ENCODE peak calls at places on chromosomes 5 and 9, in nine cellular contexts. M, A, K, O, S, Z, F, G and T are unnamed samples. For H3K4me1 and H3K36me3, the result is how much of the 10 kb centered on the place peaks cover.

GRCh38 chr5:160467555-160468418 is 46.1 kb downstream of the PTTG1 start:
- DNase-seq in F (peak), O (peak), M (peak), S (peak), K (peak), A (peak), Z (no peak), G (no peak), T (peak)

GRCh38 chr5:111379391-111379816 is 132.9 kb downstream of the STARD4 start:
- DNase-seq in S (no peak), K (no peak), Z (no peak), G (no peak), O (no peak), F (no peak), A (no peak), M (no peak), T (peak)

GRCh38 chr5:146903789-146904188 is 25.2 kb upstream of the PPP2R2B start:
- DNase-seq in S (no peak), A (no peak), F (no peak), Z (no peak), G (no peak), M (no peak), O (no peak), K (no peak), T (no peak)

GRCh38 chr9:134316444-134317160 is 9.7 kb upstream of the RXRA start:
- DNase-seq in K (no peak), G (no peak), A (no peak), Z (peak), F (peak), O (peak), M (no peak), S (no peak), T (peak)

GRCh38 chr5:163105456-163105855 is 331.9 kb upstream of the CCNG1 start:
- DNase-seq in A (no peak), F (no peak), G (no peak), O (no peak), S (no peak), M (no peak), K (no peak), Z (no peak), T (no peak)

GRCh38 chr9:69397384-69398214 is 72.6 kb downstream of the ENTREP1 start:
- DNase-seq in F (no peak), S (no peak), Z (no peak), M (no peak), A (no peak), O (no peak), K (no peak), G (peak), T (no peak)

GRCh38 chr5:172816887-172817418 is 17.1 kb upstream of the ERGIC1 start:
- DNase-seq in F (no peak), M (no peak), G (no peak), A (no peak), S (peak), Z (no peak), K (no peak), O (peak), T (peak)

GRCh38 chr5:90438100-90438499 is 28.5 kb upstream of the CETN3 start:
- DNase-seq in S (no peak), K (no peak), Z (no peak), M (no peak), G (no peak), F (no peak), O (no peak), A (no peak), T (no peak)

GRCh38 chr9:106868096-106868495 is 5.1 kb downstream of the ZNF462 start:
- DNase-seq in G (no peak), K (no peak), S (no peak), F (no peak), O (no peak), A (no peak), Z (no peak), M (no peak), T (no peak)

GRCh38 chr5:129096382-129096991 is 1.9 kb downstream of the ISOC1 start:
- DNase-seq in F (no peak), M (no peak), Z (no peak), O (no peak), S (peak), K (no peak), A (no peak), G (peak), T (no peak)

GRCh38 chr5:134177197-134178171 is 734 bp upstream of the SKP1 start:
- DNase-seq in O (peak), K (peak), Z (no peak), S (peak), M (peak), A (peak), F (no peak), G (peak), T (no peak)

GRCh38 chr9:100498592-100498991 is 25.6 kb downstream of the TMEFF1 start:
- DNase-seq in F (no peak), G (no peak), A (no peak), M (no peak), Z (no peak), S (peak), K (no peak), O (no peak), T (no peak)

GRCh38 chr9:134495881-134496412 is 145.7 kb upstream of the COL5A1 start:
- DNase-seq in F (no peak), A (no peak), G (no peak), Z (no peak), M (no peak), O (no peak), S (no peak), K (no peak), T (no peak)

GRCh38 chr5:116938488-116938887 is 363.9 kb upstream of the SEMA6A start:
- DNase-seq in M (no peak), G (peak), K (no peak), Z (no peak), A (no peak), F (no peak), O (no peak), S (peak), T (peak)

GRCh38 chr9:27671591-27671990 is 98.3 kb upstream of the C9orf72 start:
- DNase-seq in K (no peak), F (no peak), O (no peak), Z (no peak), A (no peak), S (no peak), G (no peak), M (no peak), T (no peak)

GRCh38 chr9:77960356-77961153 is 71.1 kb downstream of the GNAQ start:
- DNase-seq in A (no peak), O (no peak), F (no peak), K (no peak), G (peak), Z (no peak), M (no peak), S (no peak), T (no peak)

GRCh38 chr5:119470851-119471451 is 18.7 kb downstream of the HSD17B4 start:
- DNase-seq in F (no peak), M (no peak), Z (no peak), A (no peak), K (peak), O (no peak), G (peak), S (peak), T (peak)

GRCh38 chr5:119478781-119479180 is 26.5 kb downstream of the HSD17B4 start:
- DNase-seq in Z (no peak), S (no peak), F (no peak), O (no peak), K (no peak), A (no peak), M (no peak), G (peak), T (no peak)

GRCh38 chr5:119473241-119473640 is 20.9 kb downstream of the HSD17B4 start:
- DNase-seq in M (no peak), O (no peak), G (no peak), Z (no peak), F (no peak), S (no peak), K (no peak), A (no peak), T (no peak)

GRCh38 chr5:119476341-119476740 is 24.0 kb downstream of the HSD17B4 start:
- DNase-seq in M (no peak), F (no peak), A (no peak), G (no peak), Z (no peak), K (no peak), S (no peak), O (no peak), T (no peak)
- H3K4me1 ChIP-seq in M (under half), F (under half), A (under half), G (under half), Z (under half), K (under half), S (under half), O (under half), T (under half)

DNA sequence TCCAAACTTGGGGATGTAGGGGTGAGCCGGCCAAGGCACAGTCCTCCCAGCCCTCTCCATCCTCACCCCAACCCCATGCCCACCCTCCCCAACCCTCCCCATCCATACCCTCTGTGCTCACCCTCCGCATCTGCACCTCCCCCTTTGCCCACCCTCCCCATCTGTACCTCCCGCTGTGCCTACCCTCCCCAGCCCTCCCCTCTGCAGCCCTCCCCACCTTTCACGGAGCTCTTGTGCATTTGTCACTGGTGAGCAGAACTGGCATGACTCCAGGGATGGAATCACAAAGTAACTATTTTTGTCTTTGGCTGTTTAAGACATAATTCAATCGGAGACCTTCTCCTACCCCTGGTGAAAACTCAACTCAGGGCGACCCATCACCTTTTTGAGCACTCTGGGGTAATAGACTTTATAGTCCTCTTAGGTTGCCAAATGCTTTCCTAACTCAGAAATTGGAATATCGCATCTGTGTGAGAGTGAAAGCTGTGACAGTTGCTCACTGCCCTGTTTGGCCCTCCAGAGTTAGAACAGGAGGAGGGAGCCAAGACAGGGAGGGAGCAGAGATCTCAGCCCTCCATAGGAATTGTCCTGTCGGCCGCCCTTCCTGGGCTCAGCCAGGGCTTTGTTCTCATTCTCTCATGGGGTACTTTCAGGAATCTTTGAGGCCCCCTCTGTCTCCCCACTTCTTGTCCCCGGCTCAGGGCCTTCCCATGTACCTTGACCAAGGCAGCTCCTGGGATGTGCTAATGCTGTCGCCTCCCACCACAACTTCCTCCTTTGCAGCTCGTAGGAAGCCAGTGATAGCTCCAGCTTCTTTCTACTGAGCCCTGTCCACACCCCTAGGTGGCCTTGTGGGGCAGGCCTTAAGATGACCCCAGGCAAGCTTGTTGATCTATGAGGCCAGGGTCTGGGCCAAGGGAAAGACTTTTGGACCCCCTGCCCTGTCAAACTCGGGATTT is 36.2 kb downstream of the OTULIN start:
- DNase-seq in M (no peak), A (no peak), O (no peak), F (no peak), S (no peak), Z (no peak), G (no peak), K (no peak), T (no peak)
- H3K36me3 ChIP-seq in M (under half), A (half or more), O (under half), F (under half), S (under half), Z (under half), G (under half), K (under half), T (under half)

GRCh38 chr9:108550111-108550510 is 305.7 kb downstream of the ACTL7B start:
- DNase-seq in M (no peak), Z (no peak), A (no peak), S (peak), G (no peak), F (no peak), K (no peak), O (no peak), T (no peak)

GRCh38 chr9:108552459-108553040 is 303.2 kb downstream of the ACTL7B start:
- DNase-seq in O (peak), F (no peak), G (no peak), S (no peak), A (peak), Z (no peak), K (no peak), M (peak), T (no peak)

GRCh38 chr9:108549184-108549583 is 306.6 kb downstream of the ACTL7B start:
- DNase-seq in F (no peak), A (peak), O (no peak), G (no peak), S (peak), M (no peak), Z (no peak), K (no peak), T (no peak)

GRCh38 chr9:108551030-108551964 is 304.5 kb downstream of the ACTL7B start:
- DNase-seq in G (no peak), Z (no peak), F (no peak), S (peak), A (no peak), O (no peak), M (no peak), K (no peak), T (no peak)

GRCh38 chr9:108553111-108553635 is 302.6 kb downstream of the ACTL7B start:
- DNase-seq in G (no peak), M (no peak), Z (no peak), K (no peak), O (no peak), S (no peak), F (no peak), A (no peak), T (no peak)
- H3K4me1 ChIP-seq in G (under half), M (under half), Z (under half), K (under half), O (under half), S (under half), F (under half), A (under half), T (under half)

DNA sequence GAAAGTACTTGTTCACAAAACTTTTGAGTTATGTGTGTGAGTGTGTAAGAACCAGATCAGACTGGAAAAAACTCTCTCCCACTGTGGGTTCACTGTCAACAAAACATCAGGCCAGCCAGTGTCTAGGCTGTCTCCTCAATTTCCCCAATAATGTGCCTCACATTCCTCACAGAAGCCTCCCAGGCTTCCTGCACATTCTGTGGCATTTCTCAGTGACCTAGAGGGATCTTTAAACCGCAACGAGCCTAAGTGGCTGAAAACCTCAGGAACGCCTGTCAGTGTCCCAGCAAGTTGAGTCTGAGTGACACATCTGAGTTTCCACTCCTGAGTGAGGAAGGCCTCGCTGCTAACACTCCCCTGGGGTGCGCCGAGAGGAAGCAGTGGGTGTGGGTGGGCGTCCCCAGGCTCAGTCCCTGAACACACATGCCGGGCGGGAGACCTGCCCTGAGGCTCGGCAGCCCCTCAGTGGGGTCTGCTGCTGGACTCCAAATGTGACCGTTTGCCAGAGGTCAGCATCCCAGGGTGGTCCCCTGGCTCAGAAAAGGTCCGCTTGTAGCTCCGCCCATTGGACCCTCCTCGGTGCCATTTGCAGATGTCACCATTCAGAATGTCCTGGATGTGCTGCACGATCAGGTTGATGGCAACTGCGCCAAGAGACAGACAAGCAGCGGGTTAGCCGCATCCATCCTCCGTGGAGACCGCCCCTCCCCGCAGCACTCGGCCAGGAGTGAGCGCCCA is 6.3 kb downstream of the UCK1 start:
- DNase-seq in M (no peak), Z (no peak), K (no peak), A (no peak), S (peak), F (no peak), G (no peak), O (no peak), T (no peak)
- H3K36me3 ChIP-seq in M (under half), Z (half or more), K (under half), A (half or more), S (half or more), F (half or more), G (under half), O (under half), T (half or more)

GRCh38 chr9:112170968-112171367 is 4.1 kb downstream of the SUSD1 start:
- DNase-seq in K (no peak), Z (no peak), G (no peak), F (no peak), O (no peak), S (no peak), M (no peak), A (no peak), T (no peak)
- H3K4me1 ChIP-seq in K (under half), Z (under half), G (under half), F (under half), O (under half), S (under half), M (under half), A (half or more), T (under half)

GRCh38 chr5:1820381-1820780 is 19.2 kb downstream of the NDUFS6 start:
- DNase-seq in G (no peak), K (no peak), M (no peak), O (no peak), F (no peak), A (no peak), S (no peak), Z (no peak), T (no peak)

GRCh38 chr5:1820926-1821325 is 19.7 kb downstream of the NDUFS6 start:
- DNase-seq in F (no peak), S (no peak), K (no peak), G (no peak), M (no peak), O (no peak), A (no peak), Z (no peak), T (no peak)

GRCh38 chr5:1817261-1818043 is 16.2 kb downstream of the NDUFS6 start:
- DNase-seq in K (no peak), M (no peak), F (no peak), S (no peak), A (no peak), G (no peak), Z (no peak), O (no peak), T (no peak)

GRCh38 chr5:1818784-1819183 is 17.6 kb downstream of the NDUFS6 start:
- DNase-seq in M (no peak), O (no peak), Z (no peak), S (no peak), F (no peak), K (no peak), G (no peak), A (no peak), T (no peak)

GRCh38 chr5:1819458-1819857 is 18.3 kb downstream of the NDUFS6 start:
- DNase-seq in S (no peak), F (no peak), O (no peak), Z (no peak), M (no peak), G (no peak), K (no peak), A (no peak), T (no peak)
- H3K36me3 ChIP-seq in S (half or more), F (half or more), O (under half), Z (half or more), M (under half), G (under half), K (under half), A (half or more), T (half or more)

GRCh38 chr9:121187681-121188305 is 13.9 kb downstream of the RAB14 start:
- DNase-seq in S (peak), Z (no peak), G (no peak), A (no peak), K (no peak), M (no peak), O (no peak), F (no peak), T (no peak)
- H3K4me1 ChIP-seq in S (under half), Z (under half), G (under half), A (under half), K (under half), M (under half), O (under half), F (half or more), T (under half)